ENCODE peak calls at places on chromosomes 12 and 14, in five cellular contexts. H, S, N, U and B are unnamed samples.

GRCh38 chr12:32477714-32478113 is 78.4 kb downstream of the FGD4 start:
- DNase-seq in H (no peak), N (no peak), S (no peak), U (no peak), B (no peak)

GRCh38 chr14:22558221-22558913 is 30.7 kb downstream of the DAD1 start:
- DNase-seq in U (no peak), N (no peak), S (no peak), H (no peak), B (no peak)

GRCh38 chr12:107610030-107610859 is 75.4 kb upstream of the PWP1 start:
- DNase-seq in S (no peak), H (no peak), U (no peak), N (no peak), B (peak; percentile 24)

GRCh38 chr14:77123381-77124344 is 17.9 kb downstream of the ZDHHC22 start:
- DNase-seq in N (no peak), H (peak; percentile 63), U (peak; percentile 55), S (no peak), B (peak; percentile 96)

GRCh38 chr12:106750524-106750923 is 24.0 kb upstream of the RIC8B start:
- DNase-seq in U (no peak), H (no peak), S (no peak), N (no peak), B (no peak)

GRCh38 chr12:25839470-25839869 is 119.0 kb upstream of the RASSF8 start:
- DNase-seq in U (no peak), N (no peak), S (no peak), H (no peak), B (no peak)

GRCh38 chr14:39368261-39368959 is 63.8 kb downstream of the FBXO33 start:
- DNase-seq in H (peak; percentile 50), N (peak; percentile 53), S (peak; percentile 64), U (no peak), B (peak; percentile 68)

GRCh38 chr14:104421401-104421821 is 158.2 kb upstream of the C14orf180 start:
- DNase-seq in S (no peak), N (no peak), H (no peak), U (no peak), B (no peak)

GRCh38 chr14:97917169-97917568 is 1120.0 kb downstream of the VRK1 start:
- DNase-seq in S (no peak), H (no peak), U (no peak), N (no peak), B (no peak)

GRCh38 chr12:130818381-130819247 is 20.4 kb downstream of the STX2 start:
- DNase-seq in U (peak; percentile 67), S (no peak), H (peak; percentile 52), N (peak; percentile 88), B (peak; percentile 75)

GRCh38 chr14:54784060-54784459 is 118.6 kb downstream of the GCH1 start:
- DNase-seq in U (peak; percentile 70), H (peak; percentile 88), N (peak; percentile 80), S (no peak), B (no peak)

GRCh38 chr12:45503887-45504286 is 225.6 kb upstream of the ARID2 start:
- DNase-seq in N (no peak), H (no peak), S (no peak), U (no peak), B (no peak)

GRCh38 chr12:2053675-2054070 is 886 bp downstream of the CACNA1C start:
- DNase-seq in N (peak; percentile 80), H (no peak), S (no peak), U (peak; percentile 38), B (no peak)

GRCh38 chr14:21071225-21072041 is 1.3 kb downstream of the ARHGEF40 start:
- DNase-seq in N (peak; percentile 96), U (peak; percentile 91), H (peak; percentile 94), S (peak; percentile 76), B (peak; percentile 74)

GRCh38 chr14:81170829-81171195 is 49.9 kb downstream of the GTF2A1 start:
- DNase-seq in N (no peak), S (no peak), H (no peak), U (no peak), B (no peak)
- H3K4me3 ChIP-seq in N (no peak overlapping the region), S (peak overlapping the region; percentile 60), H (peak overlapping the region; percentile 65), U (peak overlapping the region; percentile 84), B (peak overlapping the region; percentile 46)

GRCh38 chr12:116920939-116921338 is 10.2 kb downstream of the FBXW8 start:
- DNase-seq in S (no peak), N (no peak), U (no peak), H (no peak), B (no peak)
- H3K4me3 ChIP-seq in S (no peak overlapping the region), N (no peak overlapping the region), U (no peak overlapping the region), H (no peak overlapping the region), B (no peak overlapping the region)

DNA sequence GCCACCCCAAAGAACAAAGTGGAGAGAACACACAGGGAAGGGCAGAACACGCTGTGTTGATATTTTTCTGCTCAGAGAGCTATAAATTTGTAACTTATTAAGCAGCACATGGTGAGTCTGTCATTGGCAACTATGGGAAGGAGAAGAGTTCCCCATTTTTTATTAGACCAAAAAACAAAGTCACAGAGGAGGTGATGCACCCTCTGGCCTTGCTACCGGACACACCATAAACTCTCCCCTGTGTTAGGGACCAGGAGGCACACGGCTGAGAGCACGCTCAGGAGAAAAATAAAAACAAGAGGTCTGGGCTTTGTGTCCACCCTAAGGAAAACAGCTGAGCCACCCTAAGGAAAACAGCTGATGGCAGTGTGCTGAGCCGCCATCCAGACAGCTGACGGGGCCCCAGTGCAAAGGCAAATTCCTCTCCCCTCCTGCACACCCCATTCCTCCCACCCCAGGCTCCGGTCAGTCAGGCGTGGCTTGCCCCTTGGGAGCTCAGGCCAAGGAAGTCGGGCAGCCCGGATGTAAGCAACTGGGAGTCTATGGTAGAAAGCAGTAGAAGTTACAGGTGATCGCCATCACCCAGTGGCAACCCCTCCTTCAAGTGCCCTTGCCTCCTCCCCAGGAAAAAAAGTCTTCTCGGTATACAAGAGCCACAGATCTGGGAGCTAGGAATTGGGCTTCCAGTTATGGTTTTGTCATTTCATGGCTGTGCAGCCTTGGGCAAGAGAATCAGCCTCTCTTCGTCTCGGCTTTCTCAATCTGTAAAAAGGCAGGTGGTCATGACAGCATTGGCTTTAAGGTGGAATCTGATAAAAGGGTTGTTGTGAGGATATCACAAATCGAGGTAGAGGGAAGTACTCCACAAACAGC is 2.4 kb downstream of the PXN start:
- DNase-seq in S (no peak), H (peak; percentile 69), N (peak; percentile 75), U (peak; percentile 59), B (peak; percentile 62)
- H3K4me3 ChIP-seq in S (peak overlapping the region; percentile 70), H (peak overlapping the region; percentile 96), N (peak overlapping the region; percentile 96), U (peak overlapping the region; percentile 97), B (no peak overlapping the region)

GRCh38 chr12:118360785-118361404 is 11.8 kb downstream of the TAOK3 start:
- DNase-seq in H (no peak), U (no peak), N (no peak), S (no peak), B (no peak)
- H3K4me3 ChIP-seq in H (no peak overlapping the region), U (no peak overlapping the region), N (no peak overlapping the region), S (no peak overlapping the region), B (no peak overlapping the region)